ENCODE peak calls at places on chromosomes 2 and 18, in six cellular contexts. W is AG04450, F is upper lobe of left lung, K is heart right ventricle, S is AG10803, O is HepG2. G is an unnamed sample.

GRCh38 chr2:94986392-94986963 is 39.0 kb upstream of the MAL start:
- DNase-seq in W (peak), S (peak), O (peak), K (no peak), F (no peak), G (no peak)

GRCh38 chr2:122300758-122301157 is 545.3 kb downstream of the TSN start:
- DNase-seq in S (no peak), K (no peak), O (no peak), W (no peak), F (no peak), G (no peak)

GRCh38 chr2:62578837-62579640 is 73.0 kb upstream of the TMEM17 start:
- DNase-seq in W (peak), K (no peak), F (no peak), S (peak), O (peak), G (peak)

GRCh38 chr2:70083344-70084156 is 3.7 kb upstream of the PCBP1 start:
- DNase-seq in K (no peak), F (no peak), W (no peak), O (peak), S (no peak), G (no peak)

GRCh38 chr18:51068111-51068510 is 38.1 kb downstream of the SMAD4 start:
- DNase-seq in F (no peak), O (no peak), W (no peak), K (no peak), S (peak), G (no peak)

GRCh38 chr2:134657650-134658250 is 61.0 kb downstream of the TMEM163 start:
- DNase-seq in K (no peak), O (peak), W (no peak), S (no peak), F (no peak), G (no peak)

GRCh38 chr18:4106407-4107033 is 348.6 kb downstream of the DLGAP1 start:
- DNase-seq in K (peak), F (no peak), S (peak), O (peak), W (peak), G (peak)

GRCh38 chr2:20618468-20618885 is 32.4 kb downstream of the HS1BP3 start:
- DNase-seq in W (no peak), S (peak), F (no peak), K (no peak), O (no peak), G (no peak)

GRCh38 chr18:58288922-58289797 is 245.1 kb downstream of the NEDD4L start:
- DNase-seq in S (peak), K (no peak), W (no peak), F (no peak), O (no peak), G (no peak)

GRCh38 chr18:21191596-21192307 is 50.3 kb upstream of the GREB1L start:
- DNase-seq in K (peak), F (no peak), W (peak), O (peak), S (peak), G (no peak)

GRCh38 chr2:121335294-121336290 is 50.6 kb upstream of the TFCP2L1 start:
- DNase-seq in K (no peak), O (no peak), W (no peak), S (no peak), F (peak), G (no peak)

GRCh38 chr2:235088608-235089020 is 136.8 kb downstream of the SH3BP4 start:
- DNase-seq in S (peak), W (no peak), F (no peak), K (no peak), O (peak), G (no peak)

GRCh38 chr18:48590678-48591077 is 51.8 kb downstream of the CTIF start:
- DNase-seq in F (no peak), W (peak), S (peak), K (no peak), O (no peak), G (no peak)

GRCh38 chr2:20487392-20488135 is 40.7 kb downstream of the RHOB start:
- DNase-seq in F (no peak), O (no peak), W (no peak), K (no peak), S (no peak), G (no peak)

GRCh38 chr2:101371635-101372034 is 15.7 kb downstream of the CREG2 start:
- DNase-seq in O (no peak), W (no peak), F (no peak), K (no peak), S (no peak), G (no peak)

GRCh38 chr2:189751080-189751658 is 11.4 kb downstream of the OSGEPL1 start:
- DNase-seq in S (peak), O (peak), F (no peak), K (no peak), W (no peak), G (no peak)

GRCh38 chr2:65300134-65300771 is 72.6 kb downstream of the ACTR2 start:
- DNase-seq in K (peak), W (no peak), F (peak), O (no peak), S (no peak), G (no peak)

GRCh38 chr2:192051533-192051932 is 143.2 kb downstream of the TMEFF2 start:
- DNase-seq in W (no peak), F (no peak), O (no peak), S (no peak), K (no peak), G (no peak)

GRCh38 chr18:78736015-78736690 is 243.5 kb upstream of the SALL3 start:
- DNase-seq in O (no peak), F (no peak), S (no peak), K (no peak), W (no peak), G (no peak)

GRCh38 chr2:3639653-3640052 is 18.3 kb upstream of the ALLC start:
- DNase-seq in K (no peak), S (no peak), W (no peak), O (no peak), F (no peak), G (no peak)

GRCh38 chr2:39696838-39697237 is 31.1 kb downstream of the TMEM178A start:
- DNase-seq in O (peak), F (no peak), W (peak), K (no peak), S (peak), G (peak)

GRCh38 chr2:140308706-140309105 is 1528.5 kb upstream of the NXPH2 start:
- DNase-seq in W (no peak), S (no peak), K (no peak), O (no peak), F (no peak), G (no peak)

GRCh38 chr2:214019229-214019972 is 391.5 kb upstream of the VWC2L start:
- DNase-seq in W (peak), S (peak), O (no peak), F (no peak), K (no peak), G (peak)

GRCh38 chr2:102141011-102141914 is 1.3 kb upstream of the IL1R1 start:
- DNase-seq in K (no peak), S (peak), W (peak), O (no peak), F (peak), G (no peak)

GRCh38 chr2:38665854-38666577 is at the start of gene GALM:
- DNase-seq in O (peak), F (peak), K (peak), S (peak), W (peak), G (peak)

GRCh38 chr2:188776634-188777033 is 197.5 kb upstream of the COL3A1 start:
- DNase-seq in W (no peak), O (no peak), K (no peak), F (no peak), S (peak), G (no peak)

GRCh38 chr2:132538331-132538855 is 121.8 kb downstream of the GPR39 start:
- DNase-seq in K (no peak), F (no peak), S (no peak), W (no peak), O (no peak), G (no peak)

GRCh38 chr18:45549296-45549695 is 66.0 kb upstream of the SLC14A2 start:
- DNase-seq in S (no peak), K (no peak), W (no peak), O (no peak), F (no peak), G (no peak)

GRCh38 chr2:181454990-181455520 is 2.1 kb upstream of the ITGA4 start:
- DNase-seq in F (no peak), S (no peak), K (no peak), O (no peak), W (no peak), G (no peak)

GRCh38 chr2:222887124-222887523 is 26.3 kb downstream of the ACSL3 start:
- DNase-seq in O (no peak), S (peak), W (no peak), F (no peak), K (no peak), G (no peak)

GRCh38 chr2:218895758-218896500 is 15.3 kb downstream of the WNT10A start:
- DNase-seq in K (no peak), S (no peak), F (no peak), O (no peak), W (no peak), G (no peak)

GRCh38 chr2:218896501-218897393 is 16.1 kb downstream of the WNT10A start:
- DNase-seq in F (peak), S (no peak), O (no peak), K (no peak), W (no peak), G (no peak)

GRCh38 chr2:218897394-218898108 is 16.9 kb downstream of the WNT10A start:
- DNase-seq in K (no peak), O (no peak), F (peak), S (no peak), W (no peak), G (no peak)

GRCh38 chr2:218899147-218899546 is 18.5 kb downstream of the WNT10A start:
- DNase-seq in F (no peak), W (no peak), O (no peak), S (no peak), K (no peak), G (no peak)

GRCh38 chr2:218898109-218898878 is 17.6 kb downstream of the WNT10A start:
- DNase-seq in S (peak), F (peak), O (peak), W (no peak), K (peak), G (no peak)
- H3K4me3 ChIP-seq in S (no peak), F (no peak), O (peak), W (no peak), K (no peak), G (peak)

DNA sequence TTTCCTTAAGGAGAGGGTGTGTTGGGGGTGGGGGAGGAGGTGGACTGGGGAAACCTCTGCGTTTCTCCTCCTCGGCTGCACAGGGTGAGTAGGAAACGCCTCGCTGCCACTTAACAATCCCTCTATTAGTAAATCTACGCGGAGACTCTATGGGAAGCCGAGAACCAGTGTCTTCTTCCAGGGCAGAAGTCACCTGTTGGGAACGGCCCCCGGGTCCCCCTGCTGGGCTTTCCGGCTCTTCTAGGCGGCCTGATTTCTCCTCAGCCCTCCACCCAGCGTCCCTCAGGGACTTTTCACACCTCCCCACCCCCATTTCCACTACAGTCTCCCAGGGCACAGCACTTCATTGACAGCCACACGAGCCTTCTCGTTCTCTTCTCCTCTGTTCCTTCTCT is 2.1 kb upstream of the SP9 start:
- DNase-seq in K (no peak), F (no peak), O (no peak), S (no peak), W (no peak), G (no peak)
- TF ChIP-seq CTCF in K (no peak), F (no peak), O (peak), S (peak), W (no peak), G (no peak)

DNA sequence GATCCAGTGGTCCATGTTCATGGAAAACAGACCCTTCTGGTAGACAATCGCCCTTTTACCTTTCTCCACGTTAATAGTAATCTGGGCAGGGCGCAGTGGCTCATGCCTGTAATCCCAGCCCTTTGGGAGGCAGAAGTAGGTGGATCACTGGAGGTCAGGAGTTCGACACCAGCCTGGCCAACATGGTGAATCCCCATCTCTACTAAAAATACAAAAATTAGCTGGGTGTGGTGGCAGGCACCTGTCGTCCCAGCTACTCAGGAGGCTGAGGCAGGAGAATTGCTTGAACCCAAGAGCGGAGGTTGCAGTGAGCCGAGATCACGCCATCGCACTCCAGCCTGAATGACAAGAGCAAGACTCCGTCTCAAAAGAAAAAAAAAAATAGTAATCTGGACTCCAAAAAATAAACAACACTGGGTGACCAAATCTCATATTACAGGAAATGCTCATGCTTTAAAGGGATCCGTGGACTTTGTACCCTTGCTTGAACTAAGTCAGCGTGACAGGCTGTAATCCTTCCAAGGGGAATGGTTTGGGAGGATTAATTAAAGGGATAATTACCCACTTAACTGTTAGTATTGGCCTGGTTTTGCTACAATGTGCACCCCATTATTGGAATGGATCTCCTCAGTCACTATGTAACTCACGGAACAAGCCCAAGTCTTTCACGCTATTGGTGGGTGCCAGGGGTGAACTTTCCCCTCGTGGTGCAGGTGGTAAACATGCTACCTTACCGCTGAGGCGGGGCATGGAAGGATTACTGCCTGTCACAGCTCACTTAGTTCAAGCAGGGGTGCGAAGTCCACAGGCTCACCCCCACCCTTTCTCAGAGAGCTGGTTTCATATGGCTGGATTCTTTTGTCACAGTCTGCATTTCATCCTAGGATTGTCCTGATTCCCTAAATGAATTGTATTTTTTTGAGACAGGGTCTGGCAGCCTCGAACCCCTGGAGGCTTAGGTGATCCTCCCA is 36.7 kb downstream of the PROC start:
- DNase-seq in S (no peak), F (no peak), K (no peak), W (no peak), O (peak), G (peak)
- H3K4me3 ChIP-seq in S (no peak), F (no peak), K (no peak), W (no peak), O (peak), G (no peak)

GRCh38 chr2:211049321-211050018 is 493.1 kb downstream of the CPS1 start:
- DNase-seq in O (no peak), F (no peak), W (no peak), S (no peak), K (no peak), G (no peak)

GRCh38 chr2:211055438-211055837 is 499.0 kb downstream of the CPS1 start:
- DNase-seq in W (no peak), F (no peak), O (peak), K (no peak), S (no peak), G (no peak)
- TF ChIP-seq CTCF in W (no peak), F (no peak), O (peak), K (no peak), S (no peak), G (peak)

DNA sequence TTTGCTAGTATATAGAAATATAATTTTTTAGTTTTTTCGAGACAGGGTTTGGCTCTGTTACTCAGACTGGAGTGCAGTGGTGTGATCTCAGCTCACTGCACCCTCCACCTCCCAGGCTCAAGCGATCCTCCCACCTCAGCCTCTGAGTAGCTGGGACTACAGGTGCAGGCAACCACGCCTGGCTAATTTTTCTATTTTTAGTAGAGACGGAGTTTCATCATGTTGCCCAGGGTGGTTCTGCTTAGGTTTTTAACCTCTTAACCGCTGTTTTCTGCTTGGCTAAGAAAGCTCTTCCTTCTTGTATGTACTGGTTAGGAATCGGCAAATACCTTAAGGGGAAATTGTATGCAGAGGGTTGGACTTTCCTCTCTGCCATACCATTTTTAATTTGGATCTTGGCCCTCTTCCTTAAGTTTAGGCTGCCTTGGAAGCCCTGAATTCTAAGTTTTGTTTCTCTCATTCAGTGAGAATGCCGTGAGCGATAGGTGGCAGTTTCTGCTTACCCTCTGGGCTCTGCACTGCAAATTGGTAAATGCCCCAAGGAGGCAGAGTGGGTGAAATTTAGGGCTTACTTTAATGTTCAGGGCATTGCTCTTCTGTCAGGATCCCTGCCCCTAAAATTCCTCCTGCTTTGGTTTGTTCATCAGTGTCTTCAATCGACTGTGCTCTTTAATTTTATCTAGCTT is 32.3 kb downstream of the EML6 start:
- DNase-seq in O (no peak), F (no peak), W (no peak), S (no peak), K (no peak), G (peak)
- H3K4me3 ChIP-seq in O (no peak), F (no peak), W (no peak), S (no peak), K (no peak), G (peak)

GRCh38 chr18:68627812-68628211 is 87.1 kb downstream of the TMX3 start:
- DNase-seq in F (no peak), K (no peak), S (no peak), W (no peak), O (no peak), G (no peak)

DNA sequence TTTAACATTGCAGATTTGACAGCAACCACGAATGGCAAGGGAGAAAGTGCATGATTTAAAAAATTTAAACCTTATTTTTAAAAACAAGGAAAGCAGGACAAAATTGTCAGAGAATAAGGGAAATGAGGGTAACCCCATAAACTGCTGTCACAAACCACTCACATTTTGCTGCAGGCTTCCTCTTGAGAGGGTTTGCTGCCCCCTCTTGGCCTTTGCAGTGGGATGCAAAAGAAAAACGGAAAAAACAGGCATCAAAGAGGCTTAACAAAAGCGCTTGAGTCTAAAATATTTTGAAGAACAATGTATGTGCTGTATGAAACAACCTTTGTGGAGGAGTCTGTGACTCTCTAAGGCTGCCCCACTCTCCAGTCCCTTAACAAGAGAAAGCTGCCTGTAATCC is 91.6 kb downstream of the TMX3 start:
- DNase-seq in O (peak), W (peak), F (no peak), K (no peak), S (peak), G (peak)
- TF ChIP-seq CTCF in O (peak), W (peak), F (peak), K (peak), S (peak), G (peak)